ENCODE peak calls at places on chromosomes 16 and 17, in four cellular contexts. B is GM12878, L is K562, M is HepG2. G is an unnamed sample.

GRCh38 chr17:30323262-30323894 is 10.5 kb downstream of the TMIGD1 start:
- DNase-seq in B (no peak), L (no peak), M (no peak), G (no peak)

GRCh38 chr16:89122322-89122831 is 28.7 kb downstream of the ACSF3 start:
- DNase-seq in B (no peak), L (no peak), M (no peak), G (peak; percentile 11)

GRCh38 chr16:65965632-65966031 is 400.9 kb upstream of the CDH5 start:
- DNase-seq in B (no peak), L (no peak), M (no peak), G (no peak)

GRCh38 chr16:75304521-75305363 is 53.3 kb upstream of the BCAR1 start:
- DNase-seq in B (no peak), L (peak; percentile 54), M (peak; percentile 67), G (no peak)

GRCh38 chr16:58494981-58495860 is 4.7 kb upstream of the NDRG4 start:
- DNase-seq in B (peak; percentile 59), L (peak; percentile 88), M (peak; percentile 96), G (peak; percentile 83)

GRCh38 chr17:5526821-5527598 is 40.6 kb downstream of the MIS12 start:
- DNase-seq in B (no peak), L (peak; percentile 28), M (peak; percentile 59), G (no peak)

GRCh38 chr16:57299009-57299718 is 14.7 kb upstream of the PLLP start:
- DNase-seq in B (no peak), L (peak; percentile 56), M (peak; percentile 71), G (peak; percentile 50)

GRCh38 chr17:16415031-16415924 is at the start of gene TRPV2:
- DNase-seq in B (peak; percentile 60), L (peak; percentile 69), M (peak; percentile 59), G (peak; percentile 62)

GRCh38 chr16:72986011-72986410 is 61.9 kb downstream of the ZFHX3 start:
- DNase-seq in B (no peak), L (no peak), M (no peak), G (no peak)

GRCh38 chr16:49281843-49282642 is 405 bp upstream of the CBLN1 start:
- DNase-seq in B (no peak), L (peak; percentile 99), M (no peak), G (peak; percentile 92)

GRCh38 chr16:29891525-29892457 is 7.6 kb downstream of the SEZ6L2 start:
- DNase-seq in B (no peak), L (no peak), M (peak; percentile 95), G (no peak)

GRCh38 chr17:7626307-7626706 is 1.3 kb downstream of the SAT2 start:
- DNase-seq in B (no peak), L (no peak), M (no peak), G (no peak)

GRCh38 chr16:56972898-56973689 is 11.3 kb downstream of the CETP start:
- DNase-seq in B (no peak), L (no peak), M (peak; percentile 65), G (no peak)

GRCh38 chr17:70187383-70187782 is 18.1 kb downstream of the KCNJ2 start:
- DNase-seq in B (no peak), L (no peak), M (no peak), G (no peak)

GRCh38 chr17:7987112-7987893 is 15.1 kb upstream of the GUCY2D start:
- DNase-seq in B (no peak), L (no peak), M (no peak), G (no peak)

GRCh38 chr17:32261521-32261792 is 4.2 kb upstream of the RHBDL3 start:
- DNase-seq in B (no peak), L (no peak), M (no peak), G (no peak)

GRCh38 chr16:695355-696089 is 5.3 kb upstream of the WDR24 start:
- DNase-seq in B (no peak), L (peak; percentile 63), M (no peak), G (peak; percentile 68)

GRCh38 chr16:87305505-87306391 is 11.4 kb downstream of the C16orf95 start:
- DNase-seq in B (no peak), L (peak; percentile 87), M (no peak), G (peak; percentile 49)

GRCh38 chr17:74859439-74860228 is at the start of gene GRIN2C:
- DNase-seq in B (no peak), L (peak; percentile 63), M (no peak), G (no peak)

GRCh38 chr17:38454528-38454927 is 26.3 kb downstream of the ARHGAP23 start:
- DNase-seq in B (no peak), L (no peak), M (no peak), G (no peak)

GRCh38 chr17:38354466-38354865 is 2.8 kb downstream of the SOCS7 start:
- DNase-seq in B (no peak), L (no peak), M (no peak), G (no peak)

GRCh38 chr17:79051306-79051705 is 23.3 kb upstream of the ENGASE start:
- DNase-seq in B (no peak), L (no peak), M (no peak), G (no peak)

GRCh38 chr17:16150251-16150859 is 65.0 kb downstream of the NCOR1 start:
- DNase-seq in B (no peak), L (no peak), M (no peak), G (no peak)

GRCh38 chr17:78226752-78227454 is 4.5 kb upstream of the TMEM235 start:
- DNase-seq in B (no peak), L (no peak), M (no peak), G (no peak)

GRCh38 chr17:34733351-34733750 is 154.0 kb downstream of the TMEM132E start:
- DNase-seq in B (no peak), L (no peak), M (no peak), G (no peak)

GRCh38 chr16:49513040-49513439 is 139.4 kb downstream of the C16orf78 start:
- DNase-seq in B (no peak), L (peak; percentile 58), M (no peak), G (peak; percentile 58)

GRCh38 chr17:38587956-38588771 is 17.6 kb downstream of the SRCIN1 start:
- DNase-seq in B (no peak), L (no peak), M (no peak), G (no peak)

GRCh38 chr17:81917565-81918332 is at the start of gene SIRT7:
- DNase-seq in B (peak; percentile 45), L (peak; percentile 89), M (peak; percentile 72), G (peak; percentile 75)

GRCh38 chr16:78893340-78893739 is 707.2 kb downstream of the MAF start:
- DNase-seq in B (no peak), L (no peak), M (no peak), G (no peak)

GRCh38 chr16:81521141-81521626 is 76.6 kb downstream of the CMIP start:
- DNase-seq in B (no peak), L (peak; percentile 67), M (no peak), G (no peak)
- TF ChIP-seq ATF2 in B (no peak), L (no peak), M (no peak), G (no peak)

GRCh38 chr17:68289473-68289872 is 1.5 kb downstream of the SLC16A6 start:
- DNase-seq in B (no peak), L (no peak), M (no peak), G (no peak)

GRCh38 chr17:68289936-68290267 is 1.0 kb downstream of the SLC16A6 start:
- DNase-seq in B (no peak), L (no peak), M (no peak), G (no peak)

GRCh38 chr17:68288375-68288774 is 2.6 kb downstream of the SLC16A6 start:
- DNase-seq in B (peak; percentile 78), L (no peak), M (no peak), G (no peak)

GRCh38 chr17:68290268-68290954 is 516 bp downstream of the SLC16A6 start:
- DNase-seq in B (no peak), L (no peak), M (no peak), G (peak; percentile 65)

GRCh38 chr17:68288804-68289203 is 2.1 kb downstream of the SLC16A6 start:
- DNase-seq in B (no peak), L (no peak), M (no peak), G (no peak)
- TF ChIP-seq TCF7 in B (no peak), L (no peak), M (no peak), G (no peak)

DNA sequence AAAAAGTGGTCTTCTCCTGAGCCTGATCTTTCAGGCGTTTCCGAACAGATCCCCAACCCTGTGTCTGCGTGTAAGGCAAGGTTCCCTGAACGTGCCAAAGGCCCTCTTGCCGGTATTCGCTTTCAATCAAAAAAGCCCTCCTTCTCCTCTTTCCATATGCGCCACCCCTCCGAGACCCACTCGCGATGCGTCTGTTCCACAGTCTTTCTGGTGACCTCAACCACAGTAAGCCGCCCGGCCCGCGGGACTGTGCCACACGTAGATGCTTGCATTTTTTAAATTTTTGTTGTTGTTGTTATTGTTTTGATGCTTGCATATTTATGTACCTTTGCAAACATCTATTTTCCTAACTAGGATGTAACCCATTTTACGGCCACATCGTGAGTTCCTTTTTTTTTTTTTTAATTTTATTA is 607 bp upstream of the PRPSAP1 start:
- DNase-seq in B (no peak), L (no peak), M (no peak), G (no peak)
- TF ChIP-seq NR2C2 in B (no peak), L (no peak), M (no peak), G (no peak)

DNA sequence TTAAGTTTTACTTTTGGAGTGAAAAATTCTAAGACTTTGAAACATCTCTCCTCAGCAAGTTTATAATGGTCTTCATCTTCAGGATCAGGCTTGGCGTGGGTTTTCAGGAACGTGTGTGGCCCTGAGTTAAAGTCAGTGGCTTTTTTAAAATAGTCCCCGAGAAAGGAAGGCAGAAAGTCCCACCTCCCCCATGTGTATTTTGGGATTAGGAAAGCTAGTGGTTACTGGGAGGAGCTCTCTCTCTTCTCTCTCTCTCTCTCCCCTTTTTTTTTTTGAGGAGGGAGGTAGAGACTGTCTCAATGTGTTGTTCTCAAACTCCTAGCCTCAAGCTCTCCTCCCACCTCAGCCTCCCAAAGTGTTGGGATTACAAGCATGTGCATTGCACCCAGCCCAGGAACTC is 213.2 kb downstream of the IRX3 start:
- DNase-seq in B (no peak), L (no peak), M (no peak), G (no peak)
- TF ChIP-seq ATF2 in B (no peak), L (no peak), M (no peak), G (no peak)

GRCh38 chr17:49514374-49514738 is 19.3 kb downstream of the NGFR start:
- DNase-seq in B (no peak), L (peak; percentile 58), M (peak; percentile 67), G (peak; percentile 68)

GRCh38 chr17:49513616-49514373 is 18.7 kb downstream of the NGFR start:
- DNase-seq in B (no peak), L (no peak), M (no peak), G (no peak)

GRCh38 chr17:49518346-49519078 is 23.4 kb downstream of the NGFR start:
- DNase-seq in B (no peak), L (no peak), M (no peak), G (peak; percentile 3)

GRCh38 chr17:49515196-49515770 is 20.2 kb downstream of the NGFR start:
- DNase-seq in B (peak; percentile 55), L (peak; percentile 78), M (peak; percentile 79), G (peak; percentile 73)

GRCh38 chr17:49516190-49516589 is 21.1 kb downstream of the NGFR start:
- DNase-seq in B (no peak), L (no peak), M (no peak), G (peak; percentile 5)
- TF ChIP-seq TCF7 in B (no peak), L (no peak), M (no peak), G (no peak)